ENCODE peak calls at places on chromosome 2, in ten cellular contexts. K, D, T, P, G, Z, B, O, E and Q are unnamed samples.

GRCh38 chr2:103805746-103806145 is 1043.9 kb downstream of the TMEM182 start:
- DNase-seq in O (no peak), D (no peak), Z (no peak), G (no peak), P (no peak), T (no peak), B (no peak), K (no peak), E (no peak), Q (no peak)

GRCh38 chr2:240346015-240346752 is 89.3 kb upstream of the GPC1 start:
- DNase-seq in B (no peak), E (no peak), O (peak), D (no peak), G (no peak), T (no peak), P (no peak), K (no peak), Z (no peak), Q (no peak)

GRCh38 chr2:97969466-97970067 is 26.2 kb downstream of the TMEM131 start:
- DNase-seq in B (no peak), E (no peak), D (no peak), P (no peak), K (no peak), O (no peak), G (peak), T (no peak), Z (no peak), Q (no peak)

GRCh38 chr2:148888003-148888501 is 13.0 kb downstream of the KIF5C start:
- DNase-seq in O (no peak), P (peak), B (no peak), Z (no peak), D (no peak), E (no peak), K (no peak), T (peak), G (no peak), Q (no peak)

GRCh38 chr2:145752091-145752806 is 1232.3 kb upstream of the ZEB2 start:
- DNase-seq in P (peak), E (peak), G (peak), O (peak), Z (peak), B (no peak), T (peak), D (peak), K (no peak), Q (peak)

GRCh38 chr2:160590664-160591063 is 97.1 kb upstream of the RBMS1 start:
- DNase-seq in Z (no peak), B (no peak), G (no peak), D (no peak), T (no peak), K (no peak), E (no peak), O (no peak), P (no peak), Q (no peak)

GRCh38 chr2:53442783-53443182 is 324.8 kb upstream of the CHAC2 start:
- DNase-seq in B (no peak), D (no peak), E (no peak), O (no peak), K (no peak), G (no peak), T (no peak), P (peak), Z (no peak), Q (no peak)

GRCh38 chr2:133026536-133027177 is 356.7 kb upstream of the LYPD1 start:
- DNase-seq in B (no peak), Z (no peak), D (no peak), O (no peak), G (no peak), E (no peak), T (no peak), K (no peak), P (peak), Q (no peak)

GRCh38 chr2:218445602-218446001 is 26.7 kb downstream of the VIL1 start:
- DNase-seq in Z (no peak), E (no peak), T (no peak), G (no peak), P (no peak), K (no peak), O (no peak), B (no peak), D (no peak), Q (no peak)

GRCh38 chr2:240906141-240906910 is at the start of gene CROCC2:
- DNase-seq in G (no peak), B (no peak), P (peak), T (peak), D (no peak), E (no peak), Z (no peak), K (no peak), O (no peak), Q (no peak)

GRCh38 chr2:215736653-215737290 is 276.6 kb downstream of the MREG start:
- DNase-seq in B (no peak), O (no peak), K (no peak), D (no peak), E (no peak), Z (no peak), T (no peak), P (peak), G (peak), Q (no peak)

GRCh38 chr2:154370873-154371272 is 327.6 kb upstream of the KCNJ3 start:
- DNase-seq in Z (no peak), E (no peak), D (no peak), T (no peak), K (no peak), P (peak), O (no peak), G (no peak), B (no peak), Q (no peak)

GRCh38 chr2:67877281-67877680 is 185.5 kb downstream of the C1D start:
- DNase-seq in T (no peak), K (no peak), O (no peak), D (no peak), G (no peak), B (no peak), Z (no peak), E (no peak), P (peak), Q (no peak)

GRCh38 chr2:31434911-31435310 is 20.4 kb upstream of the XDH start:
- DNase-seq in G (no peak), O (no peak), B (no peak), K (no peak), T (no peak), P (no peak), E (no peak), Z (no peak), D (no peak), Q (no peak)

GRCh38 chr2:108536911-108537310 is 2.6 kb downstream of the LIMS1 start:
- DNase-seq in E (no peak), T (no peak), G (no peak), O (no peak), D (no peak), P (no peak), Z (no peak), B (no peak), K (no peak), Q (no peak)
- H3K4me3 ChIP-seq in E (no peak), T (no peak), G (no peak), O (no peak), D (peak), P (no peak), Z (no peak), B (no peak), K (no peak), Q (no peak)

DNA sequence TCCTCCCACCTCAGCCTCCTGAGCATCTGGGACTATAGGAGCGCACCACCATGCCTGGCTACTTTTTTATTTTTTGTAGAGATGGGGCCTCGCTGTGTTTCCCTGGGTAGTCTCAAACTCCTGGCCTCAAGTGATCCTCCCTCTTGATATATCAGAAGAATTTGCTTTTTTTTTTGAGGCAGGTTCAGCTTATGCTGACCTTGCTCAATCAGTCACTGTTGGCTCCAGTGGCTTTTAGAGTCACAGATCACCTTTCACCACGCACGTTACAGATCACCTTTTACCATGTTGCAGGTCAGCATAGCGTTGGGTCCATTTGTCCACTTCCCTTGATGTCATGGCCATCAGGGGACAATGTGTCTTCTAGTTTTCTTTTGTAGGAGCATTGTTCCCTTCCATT is 36.1 kb downstream of the DCAF17 start:
- DNase-seq in G (no peak), P (no peak), T (no peak), B (no peak), Z (no peak), K (no peak), E (no peak), D (no peak), O (no peak), Q (no peak)
- TF ChIP-seq CTCF in G (no peak), P (no peak), T (no peak), B (no peak), Z (no peak), K (no peak), E (no peak), D (no peak), O (no peak), Q (no peak)

DNA sequence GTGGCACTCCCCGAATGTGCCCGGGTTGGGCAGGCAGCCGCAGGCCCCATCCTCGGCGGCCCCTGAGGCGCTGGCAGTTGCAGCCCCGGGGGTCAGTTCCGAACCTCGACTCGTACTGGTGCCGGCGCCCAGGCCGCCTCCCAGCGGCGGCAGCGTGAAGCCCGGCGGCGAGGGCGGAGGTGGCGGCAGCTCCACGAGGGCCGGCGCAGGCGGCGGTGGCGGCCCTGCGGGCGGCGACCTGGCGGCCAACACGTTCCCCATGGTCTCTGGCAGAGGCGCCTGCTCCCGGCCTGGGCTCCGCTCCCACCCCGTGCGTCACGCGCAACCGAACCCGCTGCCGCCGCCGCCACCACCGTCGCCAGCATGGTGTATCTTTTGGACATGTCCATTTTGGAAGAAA is 196.3 kb downstream of the CCDC74A start:
- DNase-seq in G (no peak), O (no peak), E (no peak), T (no peak), K (no peak), D (no peak), P (no peak), Z (no peak), B (no peak), Q (no peak)
- H3K4me3 ChIP-seq in G (no peak), O (no peak), E (no peak), T (no peak), K (no peak), D (no peak), P (no peak), Z (no peak), B (no peak), Q (peak)

DNA sequence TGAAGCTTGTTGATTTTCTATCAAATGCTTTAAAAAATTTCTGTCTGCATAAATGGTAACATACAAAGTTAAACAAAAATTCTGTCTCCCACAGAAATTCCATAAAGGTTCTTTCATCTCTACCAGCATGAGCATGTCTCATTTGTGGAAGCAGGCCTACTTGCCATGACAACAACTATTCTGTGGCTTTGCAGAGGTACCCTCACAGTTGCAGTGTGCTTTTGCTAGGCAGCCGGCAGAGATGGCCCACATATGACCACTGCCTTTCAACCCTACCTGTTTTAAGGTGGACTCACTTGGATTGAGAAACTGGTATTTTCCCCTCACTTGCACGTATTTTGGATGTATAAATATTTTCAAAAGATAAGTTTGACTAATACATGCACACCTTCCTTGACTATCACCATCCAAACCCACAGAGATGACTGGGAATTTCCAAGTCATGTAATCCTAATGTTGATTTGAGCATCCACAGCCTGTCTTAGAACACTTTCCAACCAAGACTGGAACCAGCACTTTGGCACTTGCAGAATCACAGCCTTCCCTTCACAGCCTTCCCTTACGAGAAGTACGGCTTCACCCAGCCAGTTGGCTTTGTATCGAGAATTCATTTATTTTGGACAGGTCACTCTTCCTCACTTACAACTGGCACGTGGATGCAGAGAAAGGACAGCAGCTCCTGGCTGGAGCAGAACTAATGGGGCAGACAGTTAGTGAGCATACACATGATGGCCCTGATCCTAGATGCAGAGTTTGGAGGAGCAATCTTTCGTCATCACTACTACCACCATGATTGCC is 9.3 kb upstream of the FHL2 start:
- DNase-seq in Z (no peak), K (no peak), T (no peak), P (no peak), O (no peak), B (no peak), D (no peak), G (no peak), E (no peak), Q (no peak)
- TF ChIP-seq CTCF in Z (no peak), K (no peak), T (no peak), P (no peak), O (no peak), B (no peak), D (no peak), G (no peak), E (no peak), Q (no peak)

GRCh38 chr2:239177908-239178307 is 222.9 kb downstream of the HDAC4 start:
- DNase-seq in Z (no peak), T (no peak), P (no peak), O (peak), E (no peak), G (no peak), B (no peak), D (no peak), K (peak), Q (no peak)
- H3K4me3 ChIP-seq in Z (no peak), T (no peak), P (no peak), O (no peak), E (no peak), G (no peak), B (no peak), D (no peak), K (no peak), Q (no peak)

GRCh38 chr2:44715671-44716077 is 225.8 kb upstream of the SIX3 start:
- DNase-seq in E (no peak), D (no peak), Z (no peak), K (no peak), P (peak), O (no peak), G (peak), B (no peak), T (no peak), Q (no peak)
- TF ChIP-seq CTCF in E (no peak), D (peak), Z (no peak), K (no peak), P (peak), O (no peak), G (peak), B (peak), T (no peak), Q (peak)

GRCh38 chr2:96203130-96204028 is 5.2 kb downstream of the STARD7 start:
- DNase-seq in B (peak), O (no peak), G (no peak), Z (peak), T (no peak), D (no peak), E (no peak), K (no peak), P (no peak), Q (no peak)

GRCh38 chr2:96204836-96205235 is 3.8 kb downstream of the STARD7 start:
- DNase-seq in P (no peak), Z (no peak), O (no peak), D (no peak), B (no peak), K (no peak), G (no peak), E (no peak), T (no peak), Q (no peak)

GRCh38 chr2:96207073-96207777 is 1.4 kb downstream of the STARD7 start:
- DNase-seq in G (no peak), Z (no peak), T (no peak), P (no peak), O (no peak), D (no peak), E (no peak), B (peak), K (no peak), Q (no peak)

GRCh38 chr2:96205888-96206287 is 2.7 kb downstream of the STARD7 start:
- DNase-seq in G (peak), Z (no peak), D (no peak), T (no peak), O (no peak), K (no peak), P (no peak), B (no peak), E (no peak), Q (no peak)

DNA sequence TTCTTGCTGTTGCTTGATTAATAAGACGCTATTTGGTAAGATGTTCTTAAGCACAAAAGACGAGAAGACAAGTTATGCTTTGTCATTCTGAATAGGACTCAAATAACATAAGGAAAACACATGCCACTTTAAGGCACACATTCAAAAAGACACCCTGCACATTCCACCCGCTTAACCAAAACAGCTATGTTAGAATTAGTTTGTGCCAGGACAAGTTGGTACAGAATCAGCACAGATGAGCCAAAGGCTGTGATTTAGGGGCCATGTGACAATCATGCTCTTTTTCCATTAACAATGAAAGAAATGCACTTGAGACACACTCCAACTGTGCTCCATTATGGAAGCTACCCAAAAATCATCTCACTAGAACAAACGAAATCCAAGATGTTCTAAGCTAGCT is 3.4 kb downstream of the STARD7 start:
- DNase-seq in D (no peak), T (no peak), O (no peak), B (peak), G (peak), Z (no peak), P (no peak), K (no peak), E (no peak), Q (no peak)
- H3K4me3 ChIP-seq in D (no peak), T (peak), O (peak), B (peak), G (peak), Z (no peak), P (peak), K (no peak), E (peak), Q (no peak)

DNA sequence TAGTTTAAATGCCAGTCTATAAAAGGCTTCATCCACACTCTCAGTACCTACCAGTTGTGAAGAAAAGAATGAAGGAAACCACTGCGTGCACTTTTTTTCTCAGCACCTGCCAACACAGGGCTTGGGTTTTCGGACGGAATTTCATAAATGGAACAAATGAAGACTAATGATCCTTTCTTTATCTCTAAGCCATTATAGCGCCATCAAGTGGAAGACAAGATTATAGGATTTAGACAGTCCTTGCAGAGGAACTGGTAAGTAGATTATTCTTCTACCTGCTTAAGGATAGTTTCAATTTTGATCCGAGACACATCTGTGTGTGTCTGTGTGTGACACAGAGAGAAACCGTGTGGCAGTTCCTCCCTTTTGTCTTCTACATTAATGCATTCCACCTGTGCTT is 245.6 kb downstream of the NRXN1 start:
- DNase-seq in E (no peak), P (peak), B (no peak), K (no peak), Z (no peak), D (no peak), T (no peak), G (no peak), O (no peak), Q (no peak)
- TF ChIP-seq CTCF in E (no peak), P (peak), B (no peak), K (no peak), Z (no peak), D (no peak), T (no peak), G (no peak), O (no peak), Q (no peak)